ENCODE peak calls at places on chromosome X, in ten cellular contexts. N, J, K, M, O, I, H, F, Q and Z are unnamed samples. For H3K9me2, the result is how much of the 10 kb centered on the place peaks cover.

GRCh38 chrX:56802428-56802827 is 73.4 kb downstream of the NBDY start:
- DNase-seq in O (no peak), F (no peak), K (no peak), N (no peak), I (no peak), H (no peak), M (no peak), Q (no peak), J (no peak), Z (no peak)

GRCh38 chrX:150772150-150772970 is 79.2 kb downstream of the MTMR1 start:
- DNase-seq in M (peak), I (peak), J (peak), O (peak), Q (peak), N (peak), F (peak), H (peak), K (peak), Z (peak)

GRCh38 chrX:103889216-103889615 is 57.2 kb upstream of the RAB9B start:
- DNase-seq in N (no peak), J (peak), Q (no peak), H (no peak), I (no peak), M (no peak), O (no peak), F (no peak), K (no peak), Z (no peak)

GRCh38 chrX:13254076-13254785 is 65.6 kb downstream of the ATXN3L start:
- DNase-seq in M (peak), N (peak), F (no peak), I (no peak), O (no peak), Q (peak), J (peak), K (peak), H (no peak), Z (peak)

GRCh38 chrX:32448320-32448719 is 763.0 kb downstream of the DMD start:
- DNase-seq in K (no peak), I (no peak), Q (peak), H (peak), O (no peak), J (no peak), M (no peak), N (peak), F (no peak), Z (peak)

GRCh38 chrX:49162620-49163019 is at the start of gene MAGIX:
- DNase-seq in J (peak), N (no peak), Q (no peak), H (peak), F (no peak), I (no peak), K (no peak), M (no peak), O (no peak), Z (no peak)

GRCh38 chrX:2859197-2859797 is 30.6 kb downstream of the GYG2 start:
- DNase-seq in O (no peak), Q (no peak), K (no peak), F (no peak), N (no peak), H (no peak), I (no peak), M (no peak), J (no peak), Z (no peak)

GRCh38 chrX:153778684-153779101 is 2.1 kb upstream of the SRPK3 start:
- DNase-seq in J (no peak), F (no peak), O (no peak), I (no peak), Q (peak), M (no peak), K (no peak), N (no peak), H (no peak), Z (no peak)

GRCh38 chrX:102728646-102729045 is 8.1 kb downstream of the GPRASP3 start:
- DNase-seq in Q (no peak), O (no peak), J (no peak), N (no peak), H (no peak), I (no peak), K (no peak), F (no peak), M (no peak), Z (no peak)

GRCh38 chrX:77749695-77750094 is 36.3 kb downstream of the ATRX start:
- DNase-seq in J (peak), H (no peak), M (peak), K (no peak), Q (no peak), N (no peak), I (no peak), F (no peak), O (no peak), Z (no peak)

GRCh38 chrX:12984629-12985303 is 9.9 kb downstream of the TMSB4X start:
- DNase-seq in I (no peak), H (no peak), F (peak), M (peak), Q (no peak), K (peak), N (no peak), O (peak), J (peak), Z (no peak)

GRCh38 chrX:151871244-151871643 is 41.4 kb upstream of the MAGEA4 start:
- DNase-seq in Q (no peak), O (peak), F (peak), H (no peak), M (peak), J (peak), N (no peak), I (no peak), K (no peak), Z (no peak)

GRCh38 chrX:78517124-78517523 is 142.0 kb downstream of the RTL3 start:
- DNase-seq in I (no peak), M (no peak), K (no peak), O (no peak), J (peak), N (no peak), Q (no peak), F (no peak), H (no peak), Z (peak)

GRCh38 chrX:54180403-54180802 is 2.7 kb downstream of the FAM120C start:
- DNase-seq in F (no peak), H (no peak), K (no peak), N (no peak), I (no peak), J (peak), M (peak), Q (no peak), O (no peak), Z (no peak)

GRCh38 chrX:150889131-150889530 is 9.3 kb downstream of the CD99L2 start:
- DNase-seq in F (no peak), J (no peak), H (no peak), K (no peak), M (no peak), N (no peak), I (no peak), O (no peak), Q (no peak), Z (no peak)

GRCh38 chrX:31397119-31397518 is 325.3 kb upstream of the FTHL17 start:
- DNase-seq in O (no peak), K (no peak), F (no peak), I (no peak), J (no peak), H (no peak), Q (no peak), M (peak), N (no peak), Z (no peak)

DNA sequence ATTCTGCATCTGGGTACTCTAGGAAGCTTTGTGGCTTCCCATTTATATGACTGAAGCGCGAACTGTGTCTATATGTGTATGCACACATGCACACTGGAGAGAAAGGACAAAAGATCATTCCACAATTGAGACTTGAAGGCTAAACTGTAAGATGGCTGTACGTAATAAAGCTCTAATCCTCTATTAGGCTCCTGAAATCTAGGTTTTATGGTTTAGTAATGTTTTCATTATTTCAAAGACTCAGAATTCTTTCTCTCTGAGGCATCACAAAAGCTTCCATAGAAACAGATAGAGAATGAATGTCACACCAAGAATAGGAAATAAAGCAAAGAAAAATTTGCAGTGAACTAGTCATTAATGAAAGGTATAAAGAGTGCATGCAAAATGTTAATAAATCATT is 320.7 kb upstream of the FTHL17 start:
- DNase-seq in J (no peak), K (no peak), F (no peak), O (no peak), I (no peak), M (peak), N (no peak), H (no peak), Q (no peak), Z (no peak)
- H3K9me2 ChIP-seq in J (under half), K (under half), F (under half), O (under half), I (under half), M (under half), N (under half), H (under half), Q (under half), Z (under half)

GRCh38 chrX:38117485-38117884 is 103.2 kb downstream of the SRPX start:
- DNase-seq in F (no peak), N (no peak), Q (no peak), H (no peak), I (no peak), K (no peak), M (peak), O (no peak), J (no peak), Z (no peak)
- H3K9me2 ChIP-seq in F (under half), N (under half), Q (under half), H (under half), I (under half), K (under half), M (under half), O (under half), J (under half), Z (under half)

DNA sequence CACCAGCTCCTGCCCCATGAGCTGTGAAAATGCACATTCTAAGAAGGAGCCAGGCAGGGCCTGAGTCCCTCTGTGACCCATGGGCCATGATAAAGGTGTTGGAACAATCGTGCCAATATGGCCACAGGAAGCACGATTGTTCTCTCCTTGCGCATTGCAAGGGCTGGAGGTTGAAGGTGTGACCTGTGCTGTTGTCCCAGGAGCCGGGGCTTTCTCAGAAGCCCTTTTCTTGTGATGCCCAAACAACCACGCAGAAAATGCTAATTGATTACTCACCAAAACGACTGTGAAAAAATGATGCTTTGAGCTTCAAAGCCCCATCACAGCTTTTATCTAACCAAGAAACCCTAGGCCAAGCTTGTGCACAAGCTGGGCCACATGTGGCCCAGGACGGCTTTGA is 33.8 kb downstream of the USP11 start:
- DNase-seq in I (no peak), M (no peak), J (no peak), Q (no peak), F (no peak), N (no peak), H (no peak), O (no peak), K (no peak), Z (no peak)
- H3K9me2 ChIP-seq in I (under half), M (under half), J (under half), Q (under half), F (under half), N (under half), H (under half), O (under half), K (under half), Z (under half)

GRCh38 chrX:38081926-38082708 is 75.8 kb downstream of the SYTL5 start:
- DNase-seq in K (no peak), Q (no peak), N (no peak), O (no peak), M (no peak), J (no peak), F (no peak), H (no peak), I (no peak), Z (no peak)

GRCh38 chrX:38085797-38086196 is 79.4 kb downstream of the SYTL5 start:
- DNase-seq in K (no peak), Q (no peak), O (no peak), N (no peak), H (no peak), M (no peak), F (no peak), J (no peak), I (no peak), Z (no peak)

GRCh38 chrX:38089173-38089982 is 83.0 kb downstream of the SYTL5 start:
- DNase-seq in O (no peak), Q (no peak), N (no peak), H (no peak), M (no peak), F (no peak), K (no peak), I (no peak), J (no peak), Z (no peak)

GRCh38 chrX:38086451-38087215 is 80.3 kb downstream of the SYTL5 start:
- DNase-seq in H (no peak), N (no peak), O (no peak), F (no peak), Q (no peak), K (no peak), I (no peak), M (no peak), J (no peak), Z (peak)

DNA sequence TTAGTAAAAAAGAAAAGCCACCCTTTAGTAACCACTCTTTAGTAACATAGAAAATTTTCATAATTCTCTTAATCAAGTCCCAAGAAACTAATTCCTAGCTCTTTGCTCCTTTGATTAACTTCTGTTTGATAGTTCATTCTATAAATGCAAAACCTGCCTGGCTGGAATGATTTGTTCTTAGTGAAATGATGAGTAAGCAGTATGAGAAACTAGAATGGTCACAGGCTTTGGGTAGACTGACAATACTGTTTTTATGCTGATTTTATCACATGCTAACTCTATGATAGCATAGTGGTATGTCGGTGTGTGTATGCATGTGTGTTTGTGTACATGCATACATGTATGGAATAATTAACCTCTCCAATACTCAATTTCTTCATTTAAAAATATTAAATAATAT is 81.2 kb downstream of the SYTL5 start:
- DNase-seq in M (no peak), F (no peak), K (no peak), N (no peak), J (peak), O (no peak), Q (no peak), I (no peak), H (no peak), Z (no peak)
- H3K9me2 ChIP-seq in M (under half), F (under half), K (under half), N (under half), J (under half), O (under half), Q (under half), I (under half), H (under half), Z (under half)

GRCh38 chrX:148580016-148580415 is 79.6 kb downstream of the AFF2 start:
- DNase-seq in K (no peak), H (no peak), N (peak), I (no peak), F (no peak), J (no peak), M (no peak), Q (no peak), O (no peak), Z (no peak)
- H3K9me2 ChIP-seq in K (under half), H (under half), N (under half), I (under half), F (under half), J (under half), M (under half), Q (under half), O (under half), Z (under half)